ENCODE peak calls at places on chromosome X, in six cellular contexts. T, D, B, F, J and H are unnamed samples.

GRCh38 chrX:40299028-40299479 is 201.3 kb upstream of the BCOR start:
- DNase-seq in D (no peak), J (no peak), B (no peak), F (no peak), T (no peak), H (no peak)

GRCh38 chrX:48938721-48939416 is 18.5 kb downstream of the OTUD5 start:
- DNase-seq in B (no peak), F (no peak), D (no peak), J (peak), T (no peak), H (no peak)

GRCh38 chrX:54043696-54044125 is 562 bp downstream of the PHF8 start:
- DNase-seq in F (peak), J (peak), B (no peak), D (peak), T (peak), H (peak)

GRCh38 chrX:151019837-151020236 is 36.7 kb downstream of the HMGB3 start:
- DNase-seq in T (peak), D (no peak), B (no peak), J (no peak), F (no peak), H (no peak)

GRCh38 chrX:53319614-53320542 is 38.5 kb upstream of the IQSEC2 start:
- DNase-seq in B (no peak), D (no peak), J (no peak), T (no peak), F (no peak), H (no peak)

GRCh38 chrX:5380426-5380825 is 848.2 kb downstream of the NLGN4X start:
- DNase-seq in B (no peak), T (no peak), F (no peak), D (no peak), J (no peak), H (no peak)

GRCh38 chrX:24395775-24396174 is 35.3 kb downstream of the SUPT20HL1 start:
- DNase-seq in T (peak), D (peak), B (peak), F (peak), J (peak), H (peak)

GRCh38 chrX:13101439-13102139 is 57.2 kb upstream of the FAM9C start:
- DNase-seq in T (peak), D (no peak), J (no peak), F (no peak), B (no peak), H (peak)

GRCh38 chrX:68685722-68686683 is 38.5 kb downstream of the STARD8 start:
- DNase-seq in D (no peak), B (no peak), F (no peak), T (no peak), J (peak), H (no peak)

GRCh38 chrX:52082578-52082977 is 13.6 kb upstream of the MAGED4B start:
- DNase-seq in D (no peak), T (no peak), B (no peak), F (no peak), J (no peak), H (no peak)

GRCh38 chrX:120453985-120454384 is 15.1 kb downstream of the LAMP2 start:
- DNase-seq in D (no peak), J (no peak), F (no peak), T (peak), B (no peak), H (peak)

GRCh38 chrX:47316276-47317025 is 53.9 kb upstream of the ZNF157 start:
- DNase-seq in D (peak), J (no peak), B (no peak), T (no peak), F (peak), H (no peak)

GRCh38 chrX:133151320-133151719 is 54.4 kb upstream of the USP26 start:
- DNase-seq in B (no peak), D (no peak), J (no peak), T (no peak), F (no peak), H (no peak)

GRCh38 chrX:69510137-69510715 is 6.1 kb downstream of the NALF2 start:
- DNase-seq in F (no peak), D (no peak), T (no peak), J (no peak), B (no peak), H (no peak)